ENCODE peak calls at places on chromosomes 13 and 19, in six cellular contexts. V is mucosa of gallbladder, A is uterus, O is NCI-H748 treated with DMSO at 0.1 percent for 48 hours, H is PC-9, B is psoas muscle. K is an unnamed sample.
A peak's percentile ranks its signal among the peaks of the same experiment; 100 is the strongest.

GRCh38 chr19:13329766-13330165 is 176.5 kb downstream of the CACNA1A start:
- DNase-seq in H (no peak), O (no peak), V (no peak), B (no peak), A (no peak), K (no peak)

GRCh38 chr19:33905937-33906577 is 109.4 kb downstream of the KCTD15 start:
- DNase-seq in A (peak; percentile 40), O (no peak), B (peak; percentile 75), V (peak; percentile 62), H (peak; percentile 53), K (no peak)

GRCh38 chr13:44132710-44133109 is 240.9 kb upstream of the SERP2 start:
- DNase-seq in V (peak; percentile 65), O (no peak), H (peak; percentile 30), B (peak; percentile 75), A (peak; percentile 37), K (peak; percentile 68)

GRCh38 chr13:20165417-20166257 is 4.8 kb upstream of the GJA3 start:
- DNase-seq in A (no peak), B (no peak), H (no peak), V (no peak), O (peak; percentile 52), K (no peak)

GRCh38 chr13:98473135-98473791 is 103.6 kb downstream of the STK24 start:
- DNase-seq in B (no peak), H (no peak), V (no peak), O (no peak), A (no peak), K (no peak)

GRCh38 chr13:110676057-110676510 is 29.8 kb downstream of the CARS2 start:
- DNase-seq in O (no peak), V (no peak), B (no peak), A (no peak), H (no peak), K (no peak)

GRCh38 chr13:33229446-33230177 is 55.9 kb downstream of the STARD13 start:
- DNase-seq in B (no peak), O (no peak), V (no peak), A (no peak), H (no peak), K (no peak)

GRCh38 chr13:111550062-111550461 is 229.6 kb downstream of the TEX29 start:
- DNase-seq in O (no peak), H (no peak), B (no peak), V (no peak), A (no peak), K (no peak)

GRCh38 chr19:14135355-14135754 is 1.0 kb downstream of the ASF1B start:
- DNase-seq in V (no peak), A (no peak), H (no peak), B (no peak), O (no peak), K (no peak)

GRCh38 chr13:45393941-45394570 is 24.1 kb downstream of the SLC25A30 start:
- DNase-seq in B (no peak), O (peak; percentile 7), H (peak; percentile 59), V (peak; percentile 51), A (peak; percentile 39), K (no peak)

GRCh38 chr13:71605744-71606143 is 261.3 kb downstream of the DACH1 start:
- DNase-seq in V (no peak), B (no peak), H (no peak), A (no peak), O (peak; percentile 68), K (no peak)

GRCh38 chr13:40682449-40683240 is 16.2 kb upstream of the FOXO1 start:
- DNase-seq in H (no peak), O (peak; percentile 31), B (no peak), V (no peak), A (no peak), K (no peak)

GRCh38 chr13:40765602-40766001 is 5.4 kb downstream of the MRPS31 start:
- DNase-seq in A (no peak), V (no peak), H (no peak), B (no peak), O (no peak), K (no peak)

GRCh38 chr19:44552324-44552723 is 22.8 kb upstream of the CEACAM20 start:
- DNase-seq in A (no peak), O (peak; percentile 24), V (no peak), B (no peak), H (peak; percentile 47), K (peak; percentile 58)

GRCh38 chr13:30805603-30806011 is 70.3 kb downstream of the ALOX5AP start:
- DNase-seq in O (no peak), V (peak; percentile 76), A (no peak), H (no peak), B (no peak), K (no peak)

GRCh38 chr13:101554420-101555125 is 102.1 kb downstream of the ITGBL1 start:
- DNase-seq in A (no peak), B (no peak), H (no peak), V (no peak), O (no peak), K (no peak)

GRCh38 chr13:40624338-40624737 is 42.1 kb downstream of the FOXO1 start:
- DNase-seq in A (no peak), H (no peak), B (peak; percentile 37), O (no peak), V (no peak), K (no peak)

GRCh38 chr13:114081761-114082681 is 50.4 kb downstream of the RASA3 start:
- DNase-seq in V (no peak), A (peak; percentile 11), O (no peak), H (no peak), B (no peak), K (no peak)

GRCh38 chr13:76708138-76708537 is 178.1 kb downstream of the KCTD12 start:
- DNase-seq in H (no peak), A (no peak), V (no peak), B (no peak), O (no peak), K (no peak)

GRCh38 chr13:51879133-51879532 is 17.4 kb downstream of the CCDC70 start:
- DNase-seq in H (no peak), V (no peak), B (no peak), O (no peak), A (no peak), K (no peak)

GRCh38 chr13:60020288-60020687 is 143.4 kb downstream of the DIAPH3 start:
- DNase-seq in O (no peak), V (no peak), H (no peak), B (no peak), A (no peak), K (no peak)

GRCh38 chr13:77506874-77507273 is 28.6 kb upstream of the SCEL start:
- DNase-seq in H (no peak), A (no peak), V (no peak), O (no peak), B (no peak), K (no peak)

GRCh38 chr19:27918818-27919217 is 1294.1 kb downstream of the UQCRFS1 start:
- DNase-seq in B (no peak), A (no peak), V (no peak), O (no peak), H (no peak), K (no peak)

GRCh38 chr13:102869948-102870676 is 24.3 kb downstream of the ERCC5 start:
- DNase-seq in V (no peak), O (no peak), B (no peak), A (no peak), H (no peak), K (no peak)

GRCh38 chr13:45398862-45399261 is 19.3 kb downstream of the SLC25A30 start:
- DNase-seq in O (no peak), H (no peak), B (no peak), A (no peak), V (no peak), K (no peak)

GRCh38 chr19:3362217-3362907 is 4.0 kb upstream of the NFIC start:
- DNase-seq in O (no peak), H (no peak), B (no peak), A (no peak), V (no peak), K (no peak)

K was measured in CD14-positive monocyte.